ENCODE peak calls at places on chromosomes 2 and 18, in seven cellular contexts. H is colonic mucosa; R is SW480; A is fibroblast of the aortic adventitia; W is neuronal stem cell; L is NCI-H774; O is activated T-helper 1 cell treated with anti-CD3 and anti-CD28 coated beads, Interleukin-2, amount 50 U/mL, for 16 hours. V is an unnamed sample.

GRCh38 chr18:75727479-75727878 is 300.0 kb upstream of the SMIM21 start:
- DNase-seq in R (peak), A (peak), H (peak), L (peak), O (no peak), W (peak), V (no peak)

GRCh38 chr2:198309673-198310280 is 505.4 kb downstream of the PLCL1 start:
- DNase-seq in H (peak), R (peak), L (peak), W (peak), A (peak), O (no peak), V (no peak)

GRCh38 chr2:234571620-234572407 is 74.9 kb upstream of the ARL4C start:
- DNase-seq in L (no peak), R (no peak), W (no peak), H (no peak), O (no peak), A (no peak), V (no peak)

GRCh38 chr18:50748243-50749229 is 71.3 kb downstream of the MRO start:
- DNase-seq in H (no peak), W (peak), L (no peak), A (no peak), O (no peak), R (no peak), V (peak)

GRCh38 chr18:76398899-76399612 is 96.0 kb downstream of the ZNF516 start:
- DNase-seq in O (peak), R (peak), L (peak), H (peak), A (peak), W (peak), V (no peak)

GRCh38 chr18:53698907-53699306 is 525.6 kb downstream of the MBD2 start:
- DNase-seq in A (peak), O (no peak), L (peak), H (peak), W (peak), R (peak), V (no peak)

GRCh38 chr2:106894545-106894944 is 8.6 kb upstream of the ST6GAL2 start:
- DNase-seq in A (no peak), R (no peak), O (no peak), W (no peak), H (no peak), L (no peak), V (no peak)

GRCh38 chr2:88220733-88221132 is 50.6 kb downstream of the THNSL2 start:
- DNase-seq in A (no peak), L (no peak), H (no peak), W (no peak), O (no peak), R (no peak), V (peak)

GRCh38 chr2:237164474-237165047 is 78.9 kb downstream of the COPS8 start:
- DNase-seq in A (no peak), R (no peak), L (no peak), O (no peak), H (no peak), W (no peak), V (no peak)

GRCh38 chr2:88950010-88950409 is 258.5 kb downstream of the RPIA start:
- DNase-seq in R (peak), O (no peak), A (peak), W (no peak), H (no peak), L (no peak), V (no peak)

GRCh38 chr2:174012347-174013309 is 47.5 kb upstream of the SP3 start:
- DNase-seq in R (no peak), L (no peak), O (no peak), W (no peak), A (peak), H (peak), V (no peak)

GRCh38 chr2:18630101-18630500 is 40.7 kb upstream of the NT5C1B start:
- DNase-seq in A (peak), R (no peak), W (no peak), O (no peak), H (no peak), L (no peak), V (no peak)

GRCh38 chr2:199818001-199818400 is 33.0 kb downstream of the FTCDNL1 start:
- DNase-seq in A (no peak), W (no peak), L (peak), R (no peak), H (no peak), O (no peak), V (no peak)

GRCh38 chr2:203126971-203127370 is 111.8 kb upstream of the CYP20A1 start:
- DNase-seq in W (no peak), O (no peak), R (no peak), A (peak), L (no peak), H (no peak), V (no peak)

GRCh38 chr2:212994976-212995375 is 156.4 kb downstream of the IKZF2 start:
- DNase-seq in W (no peak), H (no peak), R (no peak), A (peak), L (no peak), O (no peak), V (no peak)

GRCh38 chr18:7272268-7273049 is 41.6 kb downstream of the LRRC30 start:
- DNase-seq in L (peak), A (peak), H (peak), O (no peak), W (peak), R (peak), V (no peak)

GRCh38 chr18:69217271-69217670 is 183.4 kb upstream of the DOK6 start:
- DNase-seq in A (no peak), O (no peak), R (no peak), H (no peak), L (no peak), W (no peak), V (no peak)

GRCh38 chr18:3340682-3341097 is 78.8 kb downstream of the MYL12B start:
- DNase-seq in O (no peak), W (no peak), R (peak), A (no peak), L (no peak), H (no peak), V (no peak)

GRCh38 chr2:72040629-72041403 is 106.8 kb downstream of the CYP26B1 start:
- DNase-seq in O (no peak), A (peak), H (no peak), R (no peak), L (no peak), W (no peak), V (no peak)

GRCh38 chr2:208320686-208321085 is 54.6 kb downstream of the PIKFYVE start:
- DNase-seq in R (no peak), H (no peak), A (peak), L (no peak), W (no peak), O (no peak), V (no peak)

GRCh38 chr2:165467921-165468320 is 1.6 kb upstream of the CSRNP3 start:
- DNase-seq in H (no peak), W (no peak), L (no peak), O (no peak), R (no peak), A (no peak), V (no peak)

GRCh38 chr2:1377473-1377872 is 35.8 kb upstream of the TPO start:
- DNase-seq in H (no peak), A (no peak), W (no peak), R (no peak), L (no peak), O (no peak), V (no peak)

GRCh38 chr2:68734688-68735525 is at the start of gene ARHGAP25:
- DNase-seq in R (no peak), H (peak), W (no peak), A (no peak), L (no peak), O (no peak), V (no peak)

GRCh38 chr2:3198119-3198518 is 179.5 kb downstream of the EIPR1 start:
- DNase-seq in R (no peak), O (no peak), W (peak), L (no peak), A (no peak), H (no peak), V (no peak)

GRCh38 chr2:142031656-142032055 is 99.2 kb downstream of the LRP1B start:
- DNase-seq in R (no peak), W (no peak), A (no peak), L (no peak), O (no peak), H (no peak), V (no peak)

V was measured in osteocyte.